ENCODE peak calls at places on chromosomes 4 and X, in five cellular contexts. A, T, S, M and E are unnamed samples.

GRCh38 chr4:28167411-28167810 is 1306.8 kb downstream of the STIM2 start:
- DNase-seq in A (no peak), T (no peak), S (no peak), M (no peak), E (no peak)

GRCh38 chr4:95050980-95051688 is 293.4 kb downstream of the BMPR1B start:
- DNase-seq in A (peak), T (no peak), S (no peak), M (no peak), E (no peak)

GRCh38 chr4:1154523-1155182 is 17.7 kb downstream of the SPON2 start:
- DNase-seq in A (peak), T (no peak), S (no peak), M (no peak), E (no peak)

GRCh38 chr4:33060873-33061542 is 2340.8 kb downstream of the PCDH7 start:
- DNase-seq in A (peak), T (no peak), S (no peak), M (no peak), E (peak)

GRCh38 chr4:2432991-2433530 is 14.3 kb downstream of the CFAP99 start:
- DNase-seq in A (no peak), T (no peak), S (no peak), M (no peak), E (no peak)

GRCh38 chrX:154525606-154526490 is 9.8 kb upstream of the FAM3A start:
- DNase-seq in A (no peak), T (no peak), S (no peak), M (no peak), E (no peak)

GRCh38 chr4:150216725-150217124 is 138.5 kb downstream of the DCLK2 start:
- DNase-seq in A (no peak), T (no peak), S (no peak), M (no peak), E (no peak)

GRCh38 chrX:46308106-46308505 is 237.1 kb downstream of the ZNF674 start:
- DNase-seq in A (no peak), T (no peak), S (no peak), M (no peak), E (no peak)

GRCh38 chr4:147173317-147173716 is 227.7 kb upstream of the TTC29 start:
- DNase-seq in A (no peak), T (no peak), S (no peak), M (no peak), E (no peak)

GRCh38 chr4:11537846-11538245 is 109.2 kb upstream of the HS3ST1 start:
- DNase-seq in A (no peak), T (no peak), S (no peak), M (no peak), E (no peak)

GRCh38 chr4:158371158-158371557 is 150.5 kb upstream of the RXFP1 start:
- DNase-seq in A (no peak), T (no peak), S (no peak), M (no peak), E (no peak)

GRCh38 chr4:186144180-186144579 is 39.7 kb downstream of the FAM149A start:
- DNase-seq in A (peak), T (peak), S (no peak), M (peak), E (no peak)

GRCh38 chr4:99394913-99395312 is 40.2 kb downstream of the ADH7 start:
- DNase-seq in A (no peak), T (no peak), S (no peak), M (no peak), E (no peak)

GRCh38 chr4:89837385-89837995 is 529 bp upstream of the SNCA start:
- DNase-seq in A (peak), T (peak), S (no peak), M (peak), E (no peak)

GRCh38 chr4:48360285-48360965 is 19.1 kb downstream of the SLAIN2 start:
- DNase-seq in A (no peak), T (no peak), S (no peak), M (no peak), E (no peak)

GRCh38 chr4:143482753-143483362 is 30.6 kb upstream of the SMARCA5 start:
- DNase-seq in A (no peak), T (peak), S (no peak), M (no peak), E (no peak)

GRCh38 chr4:26452565-26453531 is 37.4 kb downstream of the CCKAR start:
- DNase-seq in A (no peak), T (no peak), S (no peak), M (no peak), E (no peak)

GRCh38 chr4:13917010-13917409 is 289.5 kb upstream of the BOD1L1 start:
- DNase-seq in A (no peak), T (no peak), S (no peak), M (no peak), E (no peak)

GRCh38 chr4:123893746-123894095 is 497.1 kb downstream of the SPRY1 start:
- DNase-seq in A (no peak), T (no peak), S (no peak), M (no peak), E (no peak)

GRCh38 chr4:152807294-152807829 is 27.6 kb downstream of the ARFIP1 start:
- DNase-seq in A (no peak), T (no peak), S (no peak), M (no peak), E (no peak)

GRCh38 chr4:105541420-105541819 is 11.0 kb upstream of the ARHGEF38 start:
- DNase-seq in A (no peak), T (no peak), S (no peak), M (no peak), E (no peak)

GRCh38 chrX:115562492-115562872 is 1.5 kb downstream of the PLS3 start:
- DNase-seq in A (no peak), T (no peak), S (no peak), M (peak), E (no peak)

GRCh38 chr4:155005395-155006087 is 202.9 kb upstream of the NPY2R start:
- DNase-seq in A (no peak), T (no peak), S (no peak), M (no peak), E (no peak)

GRCh38 chr4:150078996-150079581 is 844 bp downstream of the DCLK2 start:
- DNase-seq in A (peak), T (peak), S (peak), M (peak), E (peak)

GRCh38 chr4:185261971-185262370 is 52.6 kb downstream of the SNX25 start:
- DNase-seq in A (no peak), T (no peak), S (no peak), M (no peak), E (no peak)

GRCh38 chr4:172705565-172705964 is 463.0 kb upstream of the GALNT7 start:
- DNase-seq in A (no peak), T (no peak), S (no peak), M (no peak), E (no peak)

GRCh38 chr4:152926959-152927358 is 9.2 kb upstream of the FHDC1 start:
- DNase-seq in A (no peak), T (no peak), S (no peak), M (no peak), E (no peak)

GRCh38 chr4:6963139-6963611 is 53.5 kb downstream of the TBC1D14 start:
- DNase-seq in A (no peak), T (no peak), S (peak), M (no peak), E (no peak)

GRCh38 chr4:165152527-165152926 is 39.9 kb upstream of the TMEM192 start:
- DNase-seq in A (no peak), T (no peak), S (no peak), M (no peak), E (no peak)

GRCh38 chr4:181465826-181466225 is 777.4 kb upstream of the TENM3 start:
- DNase-seq in A (no peak), T (no peak), S (no peak), M (no peak), E (no peak)

GRCh38 chrX:56233682-56234081 is 1.5 kb downstream of the KLF8 start:
- DNase-seq in A (peak), T (peak), S (peak), M (peak), E (peak)

GRCh38 chr4:6887591-6888371 is 21.8 kb upstream of the TBC1D14 start:
- DNase-seq in A (no peak), T (no peak), S (no peak), M (no peak), E (no peak)

GRCh38 chr4:26858947-26859401 is 1.7 kb upstream of the STIM2 start:
- DNase-seq in A (no peak), T (no peak), S (no peak), M (no peak), E (no peak)

GRCh38 chr4:3409571-3410091 is 32.1 kb upstream of the HGFAC start:
- DNase-seq in A (no peak), T (no peak), S (peak), M (no peak), E (no peak)

GRCh38 chrX:49072712-49073095 is 1.1 kb downstream of the PRAF2 start:
- DNase-seq in A (no peak), T (peak), S (no peak), M (no peak), E (no peak)

GRCh38 chr4:77488882-77489281 is 116.7 kb upstream of the CXCL13 start:
- DNase-seq in A (no peak), T (no peak), S (no peak), M (no peak), E (no peak)

GRCh38 chr4:158195297-158195696 is 15.0 kb upstream of the TMEM144 start:
- DNase-seq in A (no peak), T (no peak), S (no peak), M (no peak), E (no peak)

GRCh38 chr4:140993969-140994459 is 139.3 kb downstream of the RNF150 start:
- DNase-seq in A (peak), T (no peak), S (no peak), M (no peak), E (no peak)

GRCh38 chr4:140995058-140995457 is 138.2 kb downstream of the RNF150 start:
- DNase-seq in A (peak), T (no peak), S (no peak), M (peak), E (no peak)

GRCh38 chr4:140993350-140993749 is 139.9 kb downstream of the RNF150 start:
- DNase-seq in A (no peak), T (no peak), S (no peak), M (no peak), E (no peak)

GRCh38 chr4:141002323-141002805 is 130.9 kb downstream of the RNF150 start:
- DNase-seq in A (no peak), T (no peak), S (no peak), M (no peak), E (no peak)

DNA sequence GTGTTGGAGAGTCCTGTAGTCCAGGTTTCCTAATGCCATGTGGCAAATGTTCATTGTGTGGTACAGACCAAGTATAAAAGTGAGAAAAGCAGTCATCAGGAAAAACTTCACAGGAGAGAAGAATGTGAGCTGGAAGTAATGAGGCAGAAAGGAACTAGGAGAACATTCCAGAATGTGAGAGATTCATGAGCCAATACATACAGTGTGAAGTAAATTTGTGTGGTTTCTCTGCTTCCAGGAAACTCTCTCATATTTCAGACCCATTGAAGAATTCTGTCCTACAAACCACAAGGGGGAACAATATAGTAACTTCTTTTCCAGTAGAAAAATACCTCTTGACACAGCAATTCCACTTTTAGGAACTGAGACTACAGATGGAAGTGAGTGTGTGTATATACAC is 136.5 kb downstream of the RNF150 start:
- DNase-seq in A (no peak), T (no peak), S (no peak), M (no peak), E (no peak)
- TF ChIP-seq CTCF in A (peak), T (no peak), S (no peak), M (no peak), E (no peak)

DNA sequence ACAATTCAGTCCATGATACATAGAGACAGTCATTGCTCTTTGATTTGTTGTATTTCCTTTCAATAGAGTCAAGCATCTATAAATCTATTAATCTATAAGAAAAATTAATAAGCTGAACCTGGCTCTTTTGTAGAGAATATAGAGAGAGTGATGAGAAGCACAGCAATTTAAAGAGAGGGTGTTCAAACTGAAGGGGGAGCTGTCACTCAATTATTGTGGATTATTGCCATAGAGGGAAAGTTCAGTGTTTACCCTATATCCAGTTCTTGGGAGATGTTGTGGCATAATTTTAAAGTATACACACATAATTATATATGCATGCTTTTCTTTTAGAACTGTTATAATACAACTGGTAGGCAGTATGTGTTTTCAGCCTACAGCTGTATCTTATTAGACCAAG is 1469.0 kb upstream of the PABPC4L start:
- DNase-seq in A (no peak), T (no peak), S (no peak), M (no peak), E (no peak)
- TF ChIP-seq CTCF in A (no peak), T (no peak), S (no peak), M (no peak), E (no peak)

DNA sequence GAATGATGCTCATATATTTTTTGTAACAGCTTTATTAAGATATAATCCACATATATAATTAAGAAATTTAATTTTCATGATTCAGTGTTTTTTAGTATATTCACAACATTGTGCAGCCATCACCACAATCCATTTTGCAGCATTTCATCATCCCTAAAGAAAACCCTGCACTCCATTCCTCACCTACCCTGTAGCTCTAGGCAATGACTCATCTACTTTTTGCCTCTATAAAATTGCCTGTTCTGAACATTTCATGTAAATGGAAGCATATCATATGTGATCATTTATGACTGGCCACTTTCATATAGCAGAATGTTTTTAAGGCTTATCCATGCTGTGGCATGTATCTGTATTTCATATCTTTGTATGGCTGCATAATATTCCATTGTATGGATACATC is 339.9 kb downstream of the MAPK10 start:
- DNase-seq in A (no peak), T (no peak), S (no peak), M (no peak), E (no peak)
- TF ChIP-seq CTCF in A (no peak), T (no peak), S (no peak), M (no peak), E (no peak)

GRCh38 chr4:167989815-167990214 is 102.5 kb upstream of the ANXA10 start:
- DNase-seq in A (no peak), T (no peak), S (no peak), M (no peak), E (no peak)
- TF ChIP-seq CTCF in A (no peak), T (no peak), S (no peak), M (no peak), E (no peak)

DNA sequence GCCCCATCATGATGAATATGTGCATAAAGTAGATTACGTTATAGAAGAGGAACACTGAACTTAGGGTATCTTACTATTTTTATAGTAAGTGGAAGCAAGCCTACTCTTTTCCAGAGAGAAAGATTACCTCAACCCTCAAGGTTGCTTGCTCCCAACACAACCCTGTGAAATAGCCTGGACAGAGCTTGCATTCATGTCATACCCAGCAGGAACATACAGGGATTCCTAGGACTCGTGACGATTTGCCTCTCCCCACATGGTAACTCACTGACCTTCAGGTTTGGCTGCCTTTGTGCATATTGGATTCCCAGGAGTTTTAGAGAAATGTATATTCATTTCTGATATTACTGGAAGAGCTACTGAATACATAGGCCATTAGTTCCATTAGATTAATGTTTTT is 80.5 kb downstream of the BLTP1 start:
- DNase-seq in A (no peak), T (no peak), S (no peak), M (no peak), E (no peak)
- TF ChIP-seq CTCF in A (no peak), T (no peak), S (no peak), M (no peak), E (no peak)

GRCh38 chrX:152658302-152658701 is 20.6 kb downstream of the GABRQ start:
- DNase-seq in A (no peak), T (no peak), S (no peak), M (no peak), E (no peak)
- TF ChIP-seq CTCF in A (no peak), T (peak), S (no peak), M (no peak), E (no peak)

GRCh38 chr4:40255722-40256281 is 59.0 kb downstream of the RHOH start:
- DNase-seq in A (no peak), T (no peak), S (no peak), M (no peak), E (no peak)

GRCh38 chr4:40256329-40256728 is 59.5 kb downstream of the RHOH start:
- DNase-seq in A (no peak), T (no peak), S (no peak), M (no peak), E (no peak)

GRCh38 chr4:40253906-40254305 is 57.1 kb downstream of the RHOH start:
- DNase-seq in A (no peak), T (no peak), S (no peak), M (no peak), E (no peak)

GRCh38 chr4:40258624-40259023 is 61.8 kb downstream of the RHOH start:
- DNase-seq in A (no peak), T (no peak), S (no peak), M (no peak), E (no peak)

DNA sequence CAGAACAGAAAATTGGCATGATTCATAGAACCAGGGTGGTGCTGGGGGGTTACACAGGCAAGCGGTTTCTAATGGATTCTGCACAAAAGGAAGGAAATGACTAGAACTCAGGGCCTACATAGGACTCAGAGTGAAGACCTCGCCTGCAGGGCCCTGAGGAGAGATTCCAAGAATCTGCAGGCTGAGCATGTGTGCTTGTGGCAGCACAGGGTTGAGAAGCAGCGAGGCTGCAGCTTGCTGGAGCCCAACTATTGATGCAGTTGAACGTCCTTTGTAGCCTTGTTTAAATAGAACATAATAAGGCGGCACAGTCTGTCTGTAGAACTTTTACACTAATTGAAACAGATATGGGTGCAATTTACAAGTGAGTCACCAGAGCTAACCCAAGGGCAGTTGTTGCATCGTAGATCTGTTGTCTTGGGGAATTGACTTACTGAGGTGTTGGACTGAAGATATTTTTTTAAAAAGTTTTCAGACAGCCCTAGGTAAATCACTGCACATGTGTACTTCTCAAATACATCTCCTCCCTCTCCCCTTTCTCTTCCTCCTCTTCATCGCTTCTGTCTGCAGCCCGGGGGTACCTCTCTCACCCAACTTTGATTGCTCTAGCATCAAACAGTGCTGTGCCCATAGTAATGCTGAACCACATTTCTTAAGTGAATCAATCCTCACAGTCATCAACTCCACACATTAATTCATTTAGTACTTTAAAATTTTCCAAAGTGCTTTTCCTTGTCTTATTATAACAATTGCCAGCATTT is 58.3 kb downstream of the RHOH start:
- DNase-seq in A (no peak), T (no peak), S (no peak), M (no peak), E (no peak)
- TF ChIP-seq CTCF in A (no peak), T (no peak), S (no peak), M (no peak), E (no peak)

DNA sequence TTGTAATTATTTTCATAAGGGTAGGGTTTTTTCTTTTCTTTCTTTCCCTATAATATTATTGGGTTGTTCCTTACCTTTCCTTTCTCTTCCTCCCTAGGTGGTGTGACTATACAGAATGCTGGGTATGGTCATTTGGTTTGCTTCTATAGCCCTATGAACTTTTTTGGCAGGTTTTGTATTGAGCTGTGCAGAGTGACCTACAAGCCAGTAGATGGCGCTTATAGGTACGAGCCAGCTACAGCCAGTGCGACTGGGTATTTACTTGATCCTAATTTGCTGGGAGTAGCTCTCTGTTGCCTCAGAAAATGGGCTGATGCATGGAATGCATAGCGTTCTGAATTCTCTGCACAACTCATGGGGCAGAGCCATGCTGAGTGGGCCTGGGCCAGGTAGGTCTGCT is 423.3 kb downstream of the MAGEE1 start:
- DNase-seq in A (no peak), T (no peak), S (no peak), M (no peak), E (no peak)
- TF ChIP-seq CTCF in A (no peak), T (no peak), S (no peak), M (no peak), E (no peak)

GRCh38 chr4:88600129-88600849 is 8.0 kb downstream of the HERC3 start:
- DNase-seq in A (no peak), T (no peak), S (no peak), M (no peak), E (no peak)
- TF ChIP-seq CTCF in A (no peak), T (no peak), S (no peak), M (no peak), E (no peak)